ENCODE peak calls at places on chromosomes 3 and 15, in nine cellular contexts. One of them, this sample, is unnamed.

GRCh38 chr3:193134895-193135294 is 106.1 kb upstream of the PLAAT1 start:
- DNase-seq in stomach: no peak
- DNase-seq in tibial nerve: no peak
- DNase-seq in AG09309: peak; percentile 51
- DNase-seq in spleen: no peak
- DNase-seq in AG04450: no peak
- DNase-seq in tibial artery: no peak
- DNase-seq in PC-9: no peak
- DNase-seq in brain microvascular endothelial cell: peak; percentile 78
- DNase-seq in this sample: peak; percentile 27

GRCh38 chr3:135176881-135177280 is 381.8 kb downstream of the EPHB1 start:
- DNase-seq in stomach: no peak
- DNase-seq in tibial nerve: no peak
- DNase-seq in AG09309: no peak
- DNase-seq in spleen: no peak
- DNase-seq in AG04450: no peak
- DNase-seq in tibial artery: no peak
- DNase-seq in PC-9: no peak
- DNase-seq in brain microvascular endothelial cell: no peak
- DNase-seq in this sample: no peak

GRCh38 chr15:79874242-79874641 is 22.6 kb downstream of the MTHFS start:
- DNase-seq in stomach: no peak
- DNase-seq in tibial nerve: no peak
- DNase-seq in AG09309: no peak
- DNase-seq in spleen: no peak
- DNase-seq in AG04450: no peak
- DNase-seq in tibial artery: no peak
- DNase-seq in PC-9: no peak
- DNase-seq in brain microvascular endothelial cell: no peak
- DNase-seq in this sample: no peak

GRCh38 chr3:115652738-115653137 is 29.4 kb downstream of the GAP43 start:
- DNase-seq in stomach: no peak
- DNase-seq in tibial nerve: no peak
- DNase-seq in AG09309: no peak
- DNase-seq in spleen: no peak
- DNase-seq in AG04450: no peak
- DNase-seq in tibial artery: no peak
- DNase-seq in PC-9: no peak
- DNase-seq in brain microvascular endothelial cell: no peak
- DNase-seq in this sample: no peak

GRCh38 chr3:72383896-72384295 is 464.3 kb downstream of the SHQ1 start:
- DNase-seq in stomach: no peak
- DNase-seq in tibial nerve: no peak
- DNase-seq in AG09309: no peak
- DNase-seq in spleen: no peak
- DNase-seq in AG04450: no peak
- DNase-seq in tibial artery: no peak
- DNase-seq in PC-9: no peak
- DNase-seq in brain microvascular endothelial cell: no peak
- DNase-seq in this sample: no peak

GRCh38 chr15:56772868-56773639 is 39.7 kb upstream of the ZNF280D start:
- DNase-seq in stomach: no peak
- DNase-seq in tibial nerve: no peak
- DNase-seq in AG09309: no peak
- DNase-seq in spleen: no peak
- DNase-seq in AG04450: no peak
- DNase-seq in tibial artery: no peak
- DNase-seq in PC-9: no peak
- DNase-seq in brain microvascular endothelial cell: peak; percentile 48
- DNase-seq in this sample: peak; percentile 9

GRCh38 chr15:59384507-59384906 is 11.8 kb upstream of the MYO1E start:
- DNase-seq in stomach: no peak
- DNase-seq in tibial nerve: no peak
- DNase-seq in AG09309: no peak
- DNase-seq in spleen: no peak
- DNase-seq in AG04450: no peak
- DNase-seq in tibial artery: no peak
- DNase-seq in PC-9: no peak
- DNase-seq in brain microvascular endothelial cell: no peak
- DNase-seq in this sample: no peak

GRCh38 chr3:192915306-192915705 is 2.4 kb downstream of the MB21D2 start:
- DNase-seq in stomach: no peak
- DNase-seq in tibial nerve: no peak
- DNase-seq in AG09309: peak; percentile 38
- DNase-seq in spleen: no peak
- DNase-seq in AG04450: no peak
- DNase-seq in tibial artery: no peak
- DNase-seq in PC-9: peak; percentile 30
- DNase-seq in brain microvascular endothelial cell: peak; percentile 53
- DNase-seq in this sample: no peak

GRCh38 chr3:197292083-197293042 is 6.0 kb downstream of the DLG1 start:
- DNase-seq in stomach: no peak
- DNase-seq in tibial nerve: no peak
- DNase-seq in AG09309: no peak
- DNase-seq in spleen: no peak
- DNase-seq in AG04450: no peak
- DNase-seq in tibial artery: no peak
- DNase-seq in PC-9: no peak
- DNase-seq in brain microvascular endothelial cell: no peak
- DNase-seq in this sample: no peak

GRCh38 chr15:73704869-73705645 is 20.9 kb downstream of the CD276 start:
- DNase-seq in stomach: peak; percentile 67
- DNase-seq in tibial nerve: peak; percentile 35
- DNase-seq in AG09309: no peak
- DNase-seq in spleen: peak; percentile 87
- DNase-seq in AG04450: no peak
- DNase-seq in tibial artery: peak; percentile 52
- DNase-seq in PC-9: peak; percentile 53
- DNase-seq in brain microvascular endothelial cell: peak; percentile 28
- DNase-seq in this sample: no peak

GRCh38 chr15:85658816-85659215 is 135.9 kb downstream of the KLHL25 start:
- DNase-seq in stomach: no peak
- DNase-seq in tibial nerve: no peak
- DNase-seq in AG09309: no peak
- DNase-seq in spleen: no peak
- DNase-seq in AG04450: no peak
- DNase-seq in tibial artery: no peak
- DNase-seq in PC-9: no peak
- DNase-seq in brain microvascular endothelial cell: no peak
- DNase-seq in this sample: no peak

GRCh38 chr3:635393-635792 is 438.8 kb downstream of the CHL1 start:
- DNase-seq in stomach: no peak
- DNase-seq in tibial nerve: no peak
- DNase-seq in AG09309: no peak
- DNase-seq in spleen: no peak
- DNase-seq in AG04450: no peak
- DNase-seq in tibial artery: no peak
- DNase-seq in PC-9: no peak
- DNase-seq in brain microvascular endothelial cell: peak; percentile 2
- DNase-seq in this sample: no peak

GRCh38 chr3:634511-634910 is 437.9 kb downstream of the CHL1 start:
- DNase-seq in stomach: no peak
- DNase-seq in tibial nerve: no peak
- DNase-seq in AG09309: no peak
- DNase-seq in spleen: no peak
- DNase-seq in AG04450: no peak
- DNase-seq in tibial artery: no peak
- DNase-seq in PC-9: no peak
- DNase-seq in brain microvascular endothelial cell: no peak
- DNase-seq in this sample: no peak

GRCh38 chr3:632571-633170 is 436.1 kb downstream of the CHL1 start:
- DNase-seq in stomach: peak; percentile 37
- DNase-seq in tibial nerve: peak; percentile 41
- DNase-seq in AG09309: peak; percentile 0
- DNase-seq in spleen: no peak
- DNase-seq in AG04450: no peak
- DNase-seq in tibial artery: no peak
- DNase-seq in PC-9: peak; percentile 39
- DNase-seq in brain microvascular endothelial cell: peak; percentile 63
- DNase-seq in this sample: peak; percentile 41
- TF ChIP-seq CTCF in stomach: peak; percentile 29
- TF ChIP-seq CTCF in tibial nerve: peak; percentile 57
- TF ChIP-seq CTCF in AG09309: peak; percentile 44
- TF ChIP-seq CTCF in spleen: peak; percentile 44
- TF ChIP-seq CTCF in AG04450: peak; percentile 53
- TF ChIP-seq CTCF in tibial artery: peak; percentile 29
- TF ChIP-seq CTCF in PC-9: peak; percentile 71
- TF ChIP-seq CTCF in brain microvascular endothelial cell: peak; percentile 80
- TF ChIP-seq CTCF in this sample: peak; percentile 91

GRCh38 chr15:97545799-97546198 is 414.7 kb upstream of the ARRDC4 start:
- DNase-seq in stomach: no peak
- DNase-seq in tibial nerve: no peak
- DNase-seq in AG09309: no peak
- DNase-seq in spleen: no peak
- DNase-seq in AG04450: no peak
- DNase-seq in tibial artery: no peak
- DNase-seq in PC-9: no peak
- DNase-seq in brain microvascular endothelial cell: no peak
- DNase-seq in this sample: no peak

DNA sequence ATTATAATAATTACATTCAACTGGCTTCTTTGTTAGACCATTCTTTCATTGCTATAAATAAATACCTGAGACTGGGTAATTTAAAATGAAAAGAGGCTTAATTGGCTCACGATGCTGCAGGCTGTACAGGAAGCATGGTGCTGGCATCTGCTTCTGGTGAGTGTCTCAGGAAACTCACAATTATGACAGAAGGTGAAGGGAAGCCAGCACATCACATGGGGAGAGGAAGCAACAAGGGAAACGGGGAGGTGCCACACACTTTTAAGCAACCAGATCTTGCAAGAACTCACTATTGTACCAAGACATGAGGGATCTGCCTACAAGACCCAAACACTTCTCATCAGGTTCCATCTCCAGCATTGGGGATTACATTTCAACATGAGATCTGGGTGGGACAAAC is 413.1 kb upstream of the ARRDC4 start:
- DNase-seq in stomach: no peak
- DNase-seq in tibial nerve: no peak
- DNase-seq in AG09309: no peak
- DNase-seq in spleen: no peak
- DNase-seq in AG04450: no peak
- DNase-seq in tibial artery: no peak
- DNase-seq in PC-9: no peak
- DNase-seq in brain microvascular endothelial cell: no peak
- DNase-seq in this sample: no peak
- H3K4me3 ChIP-seq in stomach: no peak overlapping the region
- H3K4me3 ChIP-seq in tibial nerve: no peak overlapping the region
- H3K4me3 ChIP-seq in AG09309: no peak overlapping the region
- H3K4me3 ChIP-seq in spleen: no peak overlapping the region
- H3K4me3 ChIP-seq in AG04450: no peak overlapping the region
- H3K4me3 ChIP-seq in tibial artery: no peak overlapping the region
- H3K4me3 ChIP-seq in PC-9: no peak overlapping the region
- H3K4me3 ChIP-seq in brain microvascular endothelial cell: no peak overlapping the region
- H3K4me3 ChIP-seq in this sample: no peak overlapping the region

DNA sequence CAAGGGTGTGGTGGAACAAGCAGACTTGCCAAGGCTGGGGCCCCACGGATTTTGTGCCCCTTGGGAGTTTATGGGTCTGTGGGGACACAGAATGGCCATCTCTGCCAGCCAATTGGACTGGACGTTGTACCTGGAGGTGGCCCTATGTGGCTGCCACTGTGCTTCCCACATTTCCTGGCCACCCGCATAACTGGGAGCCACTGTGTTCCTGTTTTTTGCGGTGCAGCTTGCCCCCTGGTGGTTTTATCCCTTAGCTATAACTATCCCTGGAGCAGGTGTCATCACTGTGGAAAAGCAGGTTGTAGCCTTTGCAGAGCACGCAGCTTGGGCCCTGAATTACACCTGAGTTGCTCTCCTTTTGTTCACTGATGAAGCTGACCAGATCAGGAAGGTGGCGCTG is 306.3 kb downstream of the ZPLD1 start:
- DNase-seq in stomach: no peak
- DNase-seq in tibial nerve: no peak
- DNase-seq in AG09309: no peak
- DNase-seq in spleen: no peak
- DNase-seq in AG04450: no peak
- DNase-seq in tibial artery: no peak
- DNase-seq in PC-9: no peak
- DNase-seq in brain microvascular endothelial cell: no peak
- DNase-seq in this sample: no peak
- TF ChIP-seq CTCF in stomach: no peak
- TF ChIP-seq CTCF in tibial nerve: no peak
- TF ChIP-seq CTCF in AG09309: no peak
- TF ChIP-seq CTCF in spleen: no peak
- TF ChIP-seq CTCF in AG04450: no peak
- TF ChIP-seq CTCF in tibial artery: no peak
- TF ChIP-seq CTCF in PC-9: peak; percentile 43
- TF ChIP-seq CTCF in brain microvascular endothelial cell: no peak
- TF ChIP-seq CTCF in this sample: peak; percentile 68

GRCh38 chr15:38075466-38075865 is 141.0 kb downstream of the TMCO5A start:
- DNase-seq in stomach: no peak
- DNase-seq in tibial nerve: no peak
- DNase-seq in AG09309: no peak
- DNase-seq in spleen: no peak
- DNase-seq in AG04450: no peak
- DNase-seq in tibial artery: no peak
- DNase-seq in PC-9: no peak
- DNase-seq in brain microvascular endothelial cell: no peak
- DNase-seq in this sample: no peak
- H3K4me3 ChIP-seq in stomach: no peak overlapping the region
- H3K4me3 ChIP-seq in tibial nerve: no peak overlapping the region
- H3K4me3 ChIP-seq in AG09309: no peak overlapping the region
- H3K4me3 ChIP-seq in spleen: no peak overlapping the region
- H3K4me3 ChIP-seq in AG04450: no peak overlapping the region
- H3K4me3 ChIP-seq in tibial artery: no peak overlapping the region
- H3K4me3 ChIP-seq in PC-9: no peak overlapping the region
- H3K4me3 ChIP-seq in brain microvascular endothelial cell: no peak overlapping the region
- H3K4me3 ChIP-seq in this sample: no peak overlapping the region

GRCh38 chr3:49461443-49462171 is 8.5 kb upstream of the DAG1 start:
- DNase-seq in stomach: no peak
- DNase-seq in tibial nerve: no peak
- DNase-seq in AG09309: no peak
- DNase-seq in spleen: no peak
- DNase-seq in AG04450: no peak
- DNase-seq in tibial artery: no peak
- DNase-seq in PC-9: peak; percentile 80
- DNase-seq in brain microvascular endothelial cell: peak; percentile 25
- DNase-seq in this sample: no peak
- TF ChIP-seq CTCF in stomach: no peak
- TF ChIP-seq CTCF in tibial nerve: no peak
- TF ChIP-seq CTCF in AG09309: no peak
- TF ChIP-seq CTCF in spleen: no peak
- TF ChIP-seq CTCF in AG04450: no peak
- TF ChIP-seq CTCF in tibial artery: no peak
- TF ChIP-seq CTCF in PC-9: no peak
- TF ChIP-seq CTCF in brain microvascular endothelial cell: no peak
- TF ChIP-seq CTCF in this sample: no peak

DNA sequence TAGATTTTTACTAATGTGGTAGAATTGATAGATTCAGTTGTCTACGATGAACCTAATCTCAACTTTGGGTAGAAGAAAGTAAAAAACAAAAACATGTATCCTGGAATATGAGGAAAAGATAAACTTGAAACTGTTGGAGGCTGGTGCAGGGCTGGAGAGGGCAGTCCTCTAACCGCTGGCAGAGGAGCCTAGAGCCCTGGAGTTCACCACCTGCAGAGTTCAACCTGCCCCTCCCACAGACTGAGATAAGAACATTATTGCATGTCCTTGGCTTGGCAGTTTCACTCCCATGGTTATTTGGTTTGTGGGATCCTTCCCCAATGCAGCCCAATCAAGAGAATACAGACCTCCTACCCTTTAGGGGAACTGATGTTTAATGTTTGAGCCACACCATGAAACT is 53.2 kb upstream of the GATM start:
- DNase-seq in stomach: no peak
- DNase-seq in tibial nerve: no peak
- DNase-seq in AG09309: no peak
- DNase-seq in spleen: no peak
- DNase-seq in AG04450: no peak
- DNase-seq in tibial artery: no peak
- DNase-seq in PC-9: no peak
- DNase-seq in brain microvascular endothelial cell: no peak
- DNase-seq in this sample: no peak
- H3K4me3 ChIP-seq in stomach: no peak overlapping the region
- H3K4me3 ChIP-seq in tibial nerve: no peak overlapping the region
- H3K4me3 ChIP-seq in AG09309: no peak overlapping the region
- H3K4me3 ChIP-seq in spleen: no peak overlapping the region
- H3K4me3 ChIP-seq in AG04450: no peak overlapping the region
- H3K4me3 ChIP-seq in tibial artery: no peak overlapping the region
- H3K4me3 ChIP-seq in PC-9: no peak overlapping the region
- H3K4me3 ChIP-seq in brain microvascular endothelial cell: no peak overlapping the region
- H3K4me3 ChIP-seq in this sample: no peak overlapping the region

This sample was measured in epithelial cell of proximal tubule.